ENCODE peak calls at places on chromosomes 5 and 9, in ten cellular contexts. One of them, this sample, is unnamed.

GRCh38 chr5:112929336-112930081 is 7.5 kb upstream of the REEP5 start:
- DNase-seq in ovary: no peak
- DNase-seq in choroid plexus epithelial cell: no peak
- DNase-seq in spleen: no peak
- DNase-seq in A549: no peak
- DNase-seq in GM12865: peak; percentile 84
- DNase-seq in gastrocnemius medialis: no peak
- DNase-seq in AG10803: no peak
- DNase-seq in HL-60: no peak
- DNase-seq in hepatocyte: no peak
- DNase-seq in this sample: no peak

GRCh38 chr9:133783331-133783731 is 45.2 kb upstream of the SARDH start:
- DNase-seq in ovary: no peak
- DNase-seq in choroid plexus epithelial cell: no peak
- DNase-seq in spleen: no peak
- DNase-seq in A549: no peak
- DNase-seq in GM12865: no peak
- DNase-seq in gastrocnemius medialis: no peak
- DNase-seq in AG10803: no peak
- DNase-seq in HL-60: no peak
- DNase-seq in hepatocyte: no peak
- DNase-seq in this sample: no peak

GRCh38 chr9:127130661-127131538 is 8.5 kb upstream of the ANGPTL2 start:
- DNase-seq in ovary: peak; percentile 39
- DNase-seq in choroid plexus epithelial cell: peak; percentile 97
- DNase-seq in spleen: no peak
- DNase-seq in A549: no peak
- DNase-seq in GM12865: no peak
- DNase-seq in gastrocnemius medialis: peak; percentile 88
- DNase-seq in AG10803: peak; percentile 99
- DNase-seq in HL-60: peak; percentile 92
- DNase-seq in hepatocyte: peak; percentile 75
- DNase-seq in this sample: no peak

GRCh38 chr5:39209924-39210323 is 9.4 kb downstream of the FYB1 start:
- DNase-seq in ovary: no peak
- DNase-seq in choroid plexus epithelial cell: no peak
- DNase-seq in spleen: peak; percentile 91
- DNase-seq in A549: no peak
- DNase-seq in GM12865: peak; percentile 39
- DNase-seq in gastrocnemius medialis: no peak
- DNase-seq in AG10803: no peak
- DNase-seq in HL-60: no peak
- DNase-seq in hepatocyte: no peak
- DNase-seq in this sample: no peak

GRCh38 chr9:122821278-122821952 is 7.0 kb downstream of the PDCL start:
- DNase-seq in ovary: no peak
- DNase-seq in choroid plexus epithelial cell: peak; percentile 90
- DNase-seq in spleen: no peak
- DNase-seq in A549: no peak
- DNase-seq in GM12865: no peak
- DNase-seq in gastrocnemius medialis: peak; percentile 32
- DNase-seq in AG10803: peak; percentile 43
- DNase-seq in HL-60: peak; percentile 84
- DNase-seq in hepatocyte: no peak
- DNase-seq in this sample: no peak

GRCh38 chr5:74576941-74577456 is 63.5 kb downstream of the ENC1 start:
- DNase-seq in ovary: no peak
- DNase-seq in choroid plexus epithelial cell: peak; percentile 81
- DNase-seq in spleen: no peak
- DNase-seq in A549: no peak
- DNase-seq in GM12865: peak; percentile 81
- DNase-seq in gastrocnemius medialis: no peak
- DNase-seq in AG10803: peak; percentile 68
- DNase-seq in HL-60: no peak
- DNase-seq in hepatocyte: no peak
- DNase-seq in this sample: no peak

GRCh38 chr5:132052520-132052919 is 7.9 kb upstream of the IL3 start:
- DNase-seq in ovary: no peak
- DNase-seq in choroid plexus epithelial cell: no peak
- DNase-seq in spleen: peak; percentile 68
- DNase-seq in A549: no peak
- DNase-seq in GM12865: no peak
- DNase-seq in gastrocnemius medialis: no peak
- DNase-seq in AG10803: no peak
- DNase-seq in HL-60: no peak
- DNase-seq in hepatocyte: no peak
- DNase-seq in this sample: no peak

GRCh38 chr9:29976981-29977380 is 2403.7 kb upstream of the C9orf72 start:
- DNase-seq in ovary: no peak
- DNase-seq in choroid plexus epithelial cell: no peak
- DNase-seq in spleen: no peak
- DNase-seq in A549: no peak
- DNase-seq in GM12865: no peak
- DNase-seq in gastrocnemius medialis: no peak
- DNase-seq in AG10803: no peak
- DNase-seq in HL-60: no peak
- DNase-seq in hepatocyte: no peak
- DNase-seq in this sample: no peak

GRCh38 chr9:91246842-91247241 is 114.9 kb downstream of the AUH start:
- DNase-seq in ovary: no peak
- DNase-seq in choroid plexus epithelial cell: peak; percentile 39
- DNase-seq in spleen: no peak
- DNase-seq in A549: no peak
- DNase-seq in GM12865: no peak
- DNase-seq in gastrocnemius medialis: no peak
- DNase-seq in AG10803: no peak
- DNase-seq in HL-60: no peak
- DNase-seq in hepatocyte: no peak
- DNase-seq in this sample: no peak

GRCh38 chr5:95384485-95385213 is 6.5 kb upstream of the FAM81B start:
- DNase-seq in ovary: no peak
- DNase-seq in choroid plexus epithelial cell: no peak
- DNase-seq in spleen: no peak
- DNase-seq in A549: no peak
- DNase-seq in GM12865: no peak
- DNase-seq in gastrocnemius medialis: no peak
- DNase-seq in AG10803: no peak
- DNase-seq in HL-60: no peak
- DNase-seq in hepatocyte: no peak
- DNase-seq in this sample: no peak

GRCh38 chr5:39186722-39187539 is 32.4 kb downstream of the FYB1 start:
- DNase-seq in ovary: no peak
- DNase-seq in choroid plexus epithelial cell: no peak
- DNase-seq in spleen: no peak
- DNase-seq in A549: no peak
- DNase-seq in GM12865: no peak
- DNase-seq in gastrocnemius medialis: no peak
- DNase-seq in AG10803: no peak
- DNase-seq in HL-60: no peak
- DNase-seq in hepatocyte: no peak
- DNase-seq in this sample: no peak

GRCh38 chr9:38067892-38068615 is 973 bp downstream of the SHB start:
- DNase-seq in ovary: peak; percentile 49
- DNase-seq in choroid plexus epithelial cell: no peak
- DNase-seq in spleen: peak; percentile 86
- DNase-seq in A549: no peak
- DNase-seq in GM12865: no peak
- DNase-seq in gastrocnemius medialis: no peak
- DNase-seq in AG10803: no peak
- DNase-seq in HL-60: no peak
- DNase-seq in hepatocyte: peak; percentile 42
- DNase-seq in this sample: no peak

GRCh38 chr9:82382887-82383616 is 394.5 kb downstream of the SPATA31D1 start:
- DNase-seq in ovary: no peak
- DNase-seq in choroid plexus epithelial cell: peak; percentile 62
- DNase-seq in spleen: no peak
- DNase-seq in A549: no peak
- DNase-seq in GM12865: peak; percentile 5
- DNase-seq in gastrocnemius medialis: no peak
- DNase-seq in AG10803: no peak
- DNase-seq in HL-60: no peak
- DNase-seq in hepatocyte: no peak
- DNase-seq in this sample: no peak

GRCh38 chr9:92543972-92544371 is 8.2 kb upstream of the ECM2 start:
- DNase-seq in ovary: no peak
- DNase-seq in choroid plexus epithelial cell: no peak
- DNase-seq in spleen: no peak
- DNase-seq in A549: no peak
- DNase-seq in GM12865: no peak
- DNase-seq in gastrocnemius medialis: no peak
- DNase-seq in AG10803: no peak
- DNase-seq in HL-60: no peak
- DNase-seq in hepatocyte: no peak
- DNase-seq in this sample: no peak

GRCh38 chr5:2569201-2569600 is 182.3 kb downstream of the IRX2 start:
- DNase-seq in ovary: no peak
- DNase-seq in choroid plexus epithelial cell: no peak
- DNase-seq in spleen: no peak
- DNase-seq in A549: no peak
- DNase-seq in GM12865: no peak
- DNase-seq in gastrocnemius medialis: no peak
- DNase-seq in AG10803: no peak
- DNase-seq in HL-60: no peak
- DNase-seq in hepatocyte: no peak
- DNase-seq in this sample: no peak

GRCh38 chr5:14665110-14665822 is 748 bp downstream of the OTULIN start:
- DNase-seq in ovary: no peak
- DNase-seq in choroid plexus epithelial cell: peak; percentile 13
- DNase-seq in spleen: peak; percentile 84
- DNase-seq in A549: peak; percentile 46
- DNase-seq in GM12865: peak; percentile 63
- DNase-seq in gastrocnemius medialis: no peak
- DNase-seq in AG10803: no peak
- DNase-seq in HL-60: no peak
- DNase-seq in hepatocyte: peak; percentile 71
- DNase-seq in this sample: peak; percentile 70

GRCh38 chr5:6175172-6175855 is 203.0 kb downstream of the MED10 start:
- DNase-seq in ovary: no peak
- DNase-seq in choroid plexus epithelial cell: no peak
- DNase-seq in spleen: no peak
- DNase-seq in A549: no peak
- DNase-seq in GM12865: no peak
- DNase-seq in gastrocnemius medialis: no peak
- DNase-seq in AG10803: no peak
- DNase-seq in HL-60: no peak
- DNase-seq in hepatocyte: no peak
- DNase-seq in this sample: no peak

GRCh38 chr5:130912088-130912487 is 253.0 kb downstream of the HINT1 start:
- DNase-seq in ovary: no peak
- DNase-seq in choroid plexus epithelial cell: peak; percentile 5
- DNase-seq in spleen: no peak
- DNase-seq in A549: no peak
- DNase-seq in GM12865: no peak
- DNase-seq in gastrocnemius medialis: no peak
- DNase-seq in AG10803: peak; percentile 7
- DNase-seq in HL-60: no peak
- DNase-seq in hepatocyte: no peak
- DNase-seq in this sample: no peak

DNA sequence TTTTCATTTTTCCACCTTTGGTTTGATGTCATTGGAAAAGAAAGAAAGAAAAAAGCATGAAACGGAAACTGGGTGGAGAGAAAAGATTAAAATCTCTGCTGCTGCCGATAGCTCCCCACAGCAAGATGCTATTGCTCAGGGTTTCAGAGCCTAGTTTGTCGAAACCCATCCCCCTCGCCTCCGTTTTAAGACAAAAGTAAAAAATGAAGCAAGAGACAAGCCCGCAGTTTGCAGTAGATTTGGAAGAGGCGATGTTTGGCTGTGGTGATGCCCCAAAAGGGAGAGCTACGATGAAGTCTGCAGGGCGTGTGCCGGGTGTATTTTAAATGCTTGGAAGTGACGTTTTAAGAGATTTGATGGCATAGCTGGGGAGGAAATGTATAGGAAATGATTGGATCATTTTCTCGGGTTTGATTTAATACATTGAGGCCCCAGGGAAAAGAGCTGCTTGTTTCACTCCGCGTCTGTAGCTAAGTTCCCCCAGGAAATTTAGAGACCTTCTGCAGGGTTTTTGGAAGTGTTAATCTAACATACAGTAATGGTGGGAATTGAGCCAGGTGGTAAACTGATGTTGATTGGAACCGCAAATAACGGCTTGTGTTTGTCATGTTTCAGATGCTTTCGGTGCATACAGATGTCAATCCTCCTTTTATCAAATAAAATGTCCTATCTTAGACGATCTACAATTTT is 922 bp downstream of the NDFIP1 start:
- DNase-seq in ovary: peak; percentile 26
- DNase-seq in choroid plexus epithelial cell: peak; percentile 41
- DNase-seq in spleen: no peak
- DNase-seq in A549: peak; percentile 9
- DNase-seq in GM12865: no peak
- DNase-seq in gastrocnemius medialis: peak; percentile 10
- DNase-seq in AG10803: peak; percentile 36
- DNase-seq in HL-60: no peak
- DNase-seq in hepatocyte: peak; percentile 32
- DNase-seq in this sample: no peak
- H3K4me3 ChIP-seq in ovary: peak overlapping the region; percentile 99
- H3K4me3 ChIP-seq in choroid plexus epithelial cell: peak overlapping the region; percentile 75
- H3K4me3 ChIP-seq in spleen: peak overlapping the region; percentile 69
- H3K4me3 ChIP-seq in A549: peak overlapping the region; percentile 77
- H3K4me3 ChIP-seq in GM12865: peak overlapping the region; percentile 44
- H3K4me3 ChIP-seq in gastrocnemius medialis: peak overlapping the region; percentile 86
- H3K4me3 ChIP-seq in AG10803: peak overlapping the region; percentile 80
- H3K4me3 ChIP-seq in HL-60: peak overlapping the region; percentile 60
- H3K4me3 ChIP-seq in hepatocyte: peak overlapping the region; percentile 87
- H3K4me3 ChIP-seq in this sample: peak overlapping the region; percentile 81

GRCh38 chr5:52922384-52922783 is 66.8 kb upstream of the ITGA2 start:
- DNase-seq in ovary: no peak
- DNase-seq in choroid plexus epithelial cell: peak; percentile 90
- DNase-seq in spleen: no peak
- DNase-seq in A549: peak; percentile 7
- DNase-seq in GM12865: no peak
- DNase-seq in gastrocnemius medialis: no peak
- DNase-seq in AG10803: peak; percentile 88
- DNase-seq in HL-60: peak; percentile 47
- DNase-seq in hepatocyte: peak; percentile 57
- DNase-seq in this sample: no peak
- TF ChIP-seq CTCF in ovary: no peak
- TF ChIP-seq CTCF in choroid plexus epithelial cell: no peak
- TF ChIP-seq CTCF in spleen: no peak
- TF ChIP-seq CTCF in A549: no peak
- TF ChIP-seq CTCF in GM12865: no peak
- TF ChIP-seq CTCF in gastrocnemius medialis: no peak
- TF ChIP-seq CTCF in AG10803: no peak
- TF ChIP-seq CTCF in HL-60: no peak
- TF ChIP-seq CTCF in hepatocyte: no peak
- TF ChIP-seq CTCF in this sample: no peak

GRCh38 chr9:124256517-124257069 is 1.2 kb upstream of the NEK6 start:
- DNase-seq in ovary: no peak
- DNase-seq in choroid plexus epithelial cell: peak; percentile 88
- DNase-seq in spleen: peak; percentile 63
- DNase-seq in A549: no peak
- DNase-seq in GM12865: no peak
- DNase-seq in gastrocnemius medialis: no peak
- DNase-seq in AG10803: peak; percentile 95
- DNase-seq in HL-60: no peak
- DNase-seq in hepatocyte: peak; percentile 54
- DNase-seq in this sample: no peak
- H3K4me3 ChIP-seq in ovary: no peak overlapping the region
- H3K4me3 ChIP-seq in choroid plexus epithelial cell: no peak overlapping the region
- H3K4me3 ChIP-seq in spleen: no peak overlapping the region
- H3K4me3 ChIP-seq in A549: no peak overlapping the region
- H3K4me3 ChIP-seq in GM12865: no peak overlapping the region
- H3K4me3 ChIP-seq in gastrocnemius medialis: no peak overlapping the region
- H3K4me3 ChIP-seq in AG10803: no peak overlapping the region
- H3K4me3 ChIP-seq in HL-60: no peak overlapping the region
- H3K4me3 ChIP-seq in hepatocyte: no peak overlapping the region
- H3K4me3 ChIP-seq in this sample: no peak overlapping the region

GRCh38 chr5:170633235-170634041 is 129.6 kb downstream of the KCNIP1 start:
- DNase-seq in ovary: peak; percentile 60
- DNase-seq in choroid plexus epithelial cell: peak; percentile 90
- DNase-seq in spleen: peak; percentile 50
- DNase-seq in A549: peak; percentile 77
- DNase-seq in GM12865: no peak
- DNase-seq in gastrocnemius medialis: peak; percentile 24
- DNase-seq in AG10803: peak; percentile 84
- DNase-seq in HL-60: no peak
- DNase-seq in hepatocyte: peak; percentile 78
- DNase-seq in this sample: peak; percentile 49
- TF ChIP-seq CTCF in ovary: no peak
- TF ChIP-seq CTCF in choroid plexus epithelial cell: no peak
- TF ChIP-seq CTCF in spleen: peak; percentile 53
- TF ChIP-seq CTCF in A549: no peak
- TF ChIP-seq CTCF in GM12865: no peak
- TF ChIP-seq CTCF in gastrocnemius medialis: no peak
- TF ChIP-seq CTCF in AG10803: no peak
- TF ChIP-seq CTCF in HL-60: no peak
- TF ChIP-seq CTCF in hepatocyte: no peak
- TF ChIP-seq CTCF in this sample: no peak